ENCODE peak calls at places on chromosomes 4 and X, in six cellular contexts. B is A549, W is NB4, T is K562, E is HepG2, Z is endothelial cell of umbilical vein. J is an unnamed sample.

GRCh38 chr4:38310446-38311043 is 350.3 kb downstream of the PTTG2 start:
- DNase-seq in W (no peak), T (no peak), E (no peak), B (no peak), Z (no peak), J (peak)

GRCh38 chrX:153494541-153495361 is at the start of gene BGN:
- DNase-seq in B (no peak), W (no peak), E (peak), T (peak), Z (peak), J (no peak)

GRCh38 chr4:153794001-153794400 is 5.1 kb upstream of the SFRP2 start:
- DNase-seq in B (no peak), W (no peak), T (no peak), E (no peak), Z (no peak), J (no peak)

GRCh38 chr4:7254736-7255487 is 62.6 kb downstream of the SORCS2 start:
- DNase-seq in E (no peak), T (no peak), Z (no peak), B (no peak), W (peak), J (peak)

GRCh38 chr4:33467291-33467690 is 2747.1 kb downstream of the PCDH7 start:
- DNase-seq in B (no peak), W (no peak), E (no peak), Z (no peak), T (peak), J (no peak)

GRCh38 chr4:143389543-143390195 is 53.0 kb downstream of the GAB1 start:
- DNase-seq in E (peak), B (no peak), Z (no peak), T (no peak), W (no peak), J (no peak)

GRCh38 chr4:121072080-121072835 is at the start of gene NDNF:
- DNase-seq in B (no peak), T (no peak), W (no peak), E (peak), Z (peak), J (no peak)

GRCh38 chrX:71872542-71873458 is 37.8 kb upstream of the NHSL2 start:
- DNase-seq in B (no peak), Z (no peak), W (no peak), E (no peak), T (no peak), J (no peak)

GRCh38 chr4:120692964-120693363 is 229.6 kb downstream of the PRDM5 start:
- DNase-seq in W (no peak), T (no peak), Z (peak), B (peak), E (peak), J (no peak)

GRCh38 chr4:185171373-185172071 is 28.5 kb downstream of the SLC25A4 start:
- DNase-seq in B (no peak), W (no peak), Z (no peak), E (no peak), T (no peak), J (peak)

GRCh38 chr4:73740353-73740778 is at the start of gene CXCL8:
- DNase-seq in Z (peak), B (peak), W (peak), E (peak), T (peak), J (no peak)

GRCh38 chr4:56342746-56343145 is 44.5 kb downstream of the AASDH start:
- DNase-seq in B (no peak), W (no peak), E (no peak), T (no peak), Z (no peak), J (no peak)

GRCh38 chr4:57329279-57329678 is 219.1 kb upstream of the IGFBP7 start:
- DNase-seq in E (no peak), T (no peak), Z (no peak), B (no peak), W (no peak), J (no peak)

GRCh38 chr4:185165605-185166063 is 22.6 kb downstream of the SLC25A4 start:
- DNase-seq in E (no peak), W (peak), B (no peak), T (no peak), Z (peak), J (peak)

GRCh38 chr4:153151535-153152452 is 52.4 kb upstream of the TRIM2 start:
- DNase-seq in E (no peak), W (peak), B (peak), Z (peak), T (peak), J (no peak)

GRCh38 chrX:19094654-19095053 is 27.6 kb downstream of the ADGRG2 start:
- DNase-seq in W (no peak), Z (no peak), T (no peak), B (no peak), E (no peak), J (no peak)

GRCh38 chr4:165909947-165910346 is 36.9 kb downstream of the TLL1 start:
- DNase-seq in B (no peak), W (no peak), E (no peak), T (no peak), Z (no peak), J (no peak)

GRCh38 chr4:121252224-121252806 is 88.2 kb upstream of the TNIP3 start:
- DNase-seq in E (peak), B (peak), Z (peak), W (peak), T (peak), J (no peak)

GRCh38 chr4:168259096-168259495 is 59.5 kb downstream of the DDX60 start:
- DNase-seq in W (no peak), Z (no peak), B (no peak), T (no peak), E (no peak), J (no peak)

GRCh38 chr4:54063224-54063623 is 1.2 kb downstream of the CHIC2 start:
- DNase-seq in Z (peak), E (peak), T (no peak), W (peak), B (no peak), J (no peak)
- TF ChIP-seq MYC in Z (no peak), E (no peak), T (no peak), W (no peak), B (no peak), J (no peak)

GRCh38 chr4:54813674-54814073 is 155.9 kb downstream of the KIT start:
- DNase-seq in E (no peak), B (peak), W (no peak), T (no peak), Z (no peak), J (no peak)

GRCh38 chr4:54818481-54818880 is 160.7 kb downstream of the KIT start:
- DNase-seq in T (no peak), E (no peak), W (no peak), B (no peak), Z (no peak), J (no peak)

GRCh38 chr4:54819044-54819443 is 161.3 kb downstream of the KIT start:
- DNase-seq in W (peak), T (no peak), E (no peak), Z (no peak), B (no peak), J (no peak)
- TF ChIP-seq MYC in W (no peak), T (no peak), E (no peak), Z (no peak), B (no peak), J (no peak)

GRCh38 chr4:13642163-13642562 is 14.6 kb upstream of the BOD1L1 start:
- DNase-seq in B (no peak), W (no peak), T (no peak), E (no peak), Z (no peak), J (no peak)

GRCh38 chr4:13645075-13645474 is 17.6 kb upstream of the BOD1L1 start:
- DNase-seq in T (no peak), E (no peak), W (no peak), B (no peak), Z (no peak), J (no peak)

GRCh38 chr4:13640149-13640671 is 12.7 kb upstream of the BOD1L1 start:
- DNase-seq in T (no peak), W (peak), E (no peak), Z (no peak), B (peak), J (no peak)

GRCh38 chr4:13641084-13641483 is 13.6 kb upstream of the BOD1L1 start:
- DNase-seq in W (no peak), B (no peak), T (no peak), Z (no peak), E (no peak), J (no peak)

DNA sequence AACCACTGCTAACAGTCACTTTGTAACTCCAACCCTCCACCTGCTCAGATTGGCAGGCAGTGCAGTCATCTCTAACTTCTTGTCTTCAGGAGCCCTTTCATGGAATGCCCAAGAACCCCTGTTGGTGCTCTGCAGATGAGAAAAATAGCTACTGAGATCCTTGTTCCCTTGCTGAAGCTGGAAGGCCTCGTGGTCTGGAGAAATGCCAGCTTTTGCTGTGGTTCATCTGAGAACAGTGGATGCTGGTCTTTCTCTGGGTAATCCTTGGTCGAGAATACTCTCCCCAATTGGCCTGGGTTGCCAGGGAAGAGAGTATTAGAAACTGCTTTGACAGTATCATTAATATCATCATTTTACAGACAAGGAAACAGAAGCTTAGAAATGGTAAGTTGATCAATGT is 15.1 kb upstream of the BOD1L1 start:
- DNase-seq in Z (no peak), E (no peak), W (no peak), T (no peak), B (no peak), J (no peak)
- TF ChIP-seq MYC in Z (no peak), E (no peak), W (no peak), T (no peak), B (no peak), J (no peak)

GRCh38 chr4:151690164-151690856 is 70.5 kb downstream of the GATB start:
- DNase-seq in W (no peak), E (no peak), T (no peak), B (no peak), Z (peak), J (no peak)

GRCh38 chr4:151689211-151689991 is 71.4 kb downstream of the GATB start:
- DNase-seq in B (no peak), Z (no peak), W (no peak), T (no peak), E (no peak), J (no peak)

GRCh38 chr4:151687021-151687640 is 73.7 kb downstream of the GATB start:
- DNase-seq in Z (no peak), B (no peak), E (no peak), T (no peak), W (no peak), J (no peak)

GRCh38 chr4:151688785-151689043 is 72.1 kb downstream of the GATB start:
- DNase-seq in E (no peak), W (no peak), Z (no peak), T (no peak), B (no peak), J (no peak)

DNA sequence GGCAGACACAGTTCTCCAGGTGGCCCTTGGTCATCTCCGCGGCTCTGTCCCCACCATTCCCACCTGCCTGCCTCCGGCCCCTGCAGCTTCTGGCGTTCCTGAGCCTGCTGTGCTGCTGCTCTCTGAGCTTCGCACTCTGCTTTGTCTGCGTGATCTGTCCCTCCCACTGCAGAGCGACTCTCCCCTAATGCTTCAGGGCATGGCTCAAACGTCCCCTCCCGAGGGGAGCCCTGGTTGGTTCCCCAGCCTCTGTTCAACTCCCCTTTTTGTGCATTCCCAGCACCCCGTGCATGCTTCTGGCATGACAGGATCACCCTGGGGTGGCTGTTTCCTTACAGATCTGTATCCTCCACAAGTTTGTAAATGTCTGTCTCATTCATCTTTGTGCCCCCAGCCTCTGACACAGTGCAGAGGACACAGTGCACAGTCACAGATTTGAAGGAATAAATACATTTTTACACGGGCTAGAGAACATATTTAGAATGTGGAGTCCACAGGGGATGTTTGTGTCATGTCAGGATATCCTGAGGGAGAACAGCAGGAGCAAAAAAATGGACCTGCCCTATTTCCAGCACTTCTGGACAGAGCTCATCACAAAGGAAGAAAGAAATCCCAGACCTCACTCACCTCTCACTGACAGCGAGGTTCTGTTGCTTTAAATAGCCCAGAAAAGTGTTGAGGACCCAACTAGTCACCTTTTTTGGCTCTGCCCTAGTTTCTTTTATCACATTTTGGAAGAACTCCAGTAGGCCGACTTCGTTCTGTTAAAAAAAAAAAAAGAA is 72.6 kb downstream of the GATB start:
- DNase-seq in W (no peak), B (no peak), T (no peak), Z (peak), E (no peak), J (no peak)
- TF ChIP-seq MYC in W (no peak), B (no peak), T (no peak), Z (no peak), E (no peak), J (no peak)

GRCh38 chrX:10744011-10744410 is 123.6 kb upstream of the MID1 start:
- DNase-seq in B (no peak), T (no peak), E (no peak), Z (no peak), W (no peak), J (no peak)

GRCh38 chrX:10750581-10750980 is 130.2 kb upstream of the MID1 start:
- DNase-seq in E (no peak), Z (no peak), B (no peak), T (no peak), W (no peak), J (no peak)

GRCh38 chrX:10754445-10754844 is 134.1 kb upstream of the MID1 start:
- DNase-seq in E (no peak), T (no peak), Z (no peak), W (no peak), B (no peak), J (no peak)

GRCh38 chrX:10749113-10749512 is 128.7 kb upstream of the MID1 start:
- DNase-seq in W (no peak), Z (no peak), E (no peak), T (no peak), B (no peak), J (no peak)
- TF ChIP-seq MYC in W (no peak), Z (no peak), E (no peak), T (no peak), B (no peak), J (no peak)

DNA sequence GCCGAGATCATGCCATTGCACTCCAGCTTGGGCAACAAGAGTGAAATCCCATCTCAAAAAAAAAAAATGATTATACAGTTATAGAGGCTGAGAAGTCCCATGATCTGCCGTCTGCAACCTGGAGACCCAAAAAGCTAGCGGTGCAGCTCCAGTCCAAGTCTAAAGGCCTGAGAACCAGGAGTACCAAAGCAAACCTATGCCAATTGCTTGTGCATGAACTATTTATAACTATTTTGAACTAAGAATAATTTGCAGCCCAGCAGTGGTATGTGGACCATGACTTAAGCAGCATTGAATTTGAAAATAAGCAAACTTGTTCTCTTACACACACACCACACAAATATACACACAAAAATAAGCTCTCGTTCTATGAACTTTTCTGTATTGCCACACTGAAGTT is 51.8 kb downstream of the TASL start:
- DNase-seq in T (no peak), E (no peak), B (no peak), Z (no peak), W (no peak), J (no peak)
- TF ChIP-seq MYC in T (no peak), E (no peak), B (no peak), Z (no peak), W (no peak), J (no peak)

GRCh38 chr4:167100120-167100519 is 134.2 kb downstream of the SPOCK3 start:
- DNase-seq in T (no peak), W (no peak), B (peak), E (peak), Z (peak), J (peak)
- TF ChIP-seq MYC in T (no peak), W (no peak), B (no peak), E (no peak), Z (no peak), J (no peak)

DNA sequence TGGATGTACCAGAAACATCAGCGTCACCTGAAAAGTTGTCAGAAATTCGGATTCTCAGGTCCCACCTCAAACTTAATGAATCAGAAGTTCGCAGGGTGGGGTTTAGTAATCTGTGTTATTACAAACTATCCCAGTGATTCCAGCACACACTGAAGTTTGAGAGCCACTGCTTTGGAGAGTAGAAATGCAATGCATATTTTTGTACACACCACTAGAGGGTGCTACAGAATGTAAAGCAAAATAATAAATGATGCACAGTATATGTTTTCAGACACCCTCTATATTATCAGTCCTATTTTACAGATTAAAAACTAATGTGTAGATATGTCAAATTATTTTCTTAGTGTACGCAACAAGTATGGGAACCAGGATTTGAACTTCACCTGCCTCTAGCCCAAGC is 2.5 kb upstream of the MORF4L2 start:
- DNase-seq in B (peak), E (peak), T (peak), W (peak), Z (peak), J (no peak)
- TF ChIP-seq MYC in B (no peak), E (no peak), T (no peak), W (no peak), Z (no peak), J (no peak)

DNA sequence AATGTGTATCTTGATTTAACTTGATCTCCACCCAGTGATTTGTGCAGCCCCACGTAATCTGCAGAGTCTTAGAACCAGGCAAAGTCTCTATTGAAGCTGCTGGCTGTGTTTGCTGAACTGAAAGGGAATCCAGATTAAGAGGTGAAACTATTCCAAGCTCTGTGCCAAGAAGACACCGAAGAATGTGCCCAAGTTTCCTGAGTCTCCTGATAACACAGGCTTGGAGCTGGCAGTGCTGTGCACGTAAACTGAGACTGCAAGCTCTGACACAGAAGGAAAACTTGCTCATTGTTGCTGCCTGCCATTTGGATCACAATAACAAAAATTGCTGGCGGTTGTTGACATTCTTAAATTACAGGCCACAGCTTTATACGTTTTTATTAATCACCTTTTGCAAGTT is 60.2 kb upstream of the VCX3B start:
- DNase-seq in T (no peak), B (no peak), Z (peak), E (no peak), W (no peak), J (no peak)
- TF ChIP-seq MYC in T (no peak), B (no peak), Z (no peak), E (no peak), W (no peak), J (no peak)